ENCODE peak calls at places on chromosomes 7 and 10, in eight cellular contexts. R is MM.1S, M is IMR-90, T is GM23248, L is H1, Y is neural progenitor cell, U is mammary epithelial cell, W is HCT116. P is an unnamed sample. For H4K20me1, the result is how much of the 10 kb centered on the place peaks cover.

GRCh38 chr7:714251-714671 is 12.2 kb upstream of the DNAAF5 start:
- DNase-seq in R (no peak), M (no peak), T (no peak), L (no peak), Y (no peak), U (no peak), W (no peak), P (no peak)

GRCh38 chr7:30596043-30596641 is 1.5 kb downstream of the GARS1 start:
- DNase-seq in R (peak), M (peak), T (peak), L (no peak), Y (peak), U (peak), W (no peak), P (no peak)

GRCh38 chr7:155256761-155257481 is 40.8 kb upstream of the INSIG1 start:
- DNase-seq in R (no peak), M (no peak), T (no peak), L (no peak), Y (no peak), U (no peak), W (no peak), P (no peak)

GRCh38 chr7:84134169-84134568 is 60.4 kb downstream of the SEMA3A start:
- DNase-seq in R (no peak), M (no peak), T (no peak), L (no peak), Y (no peak), U (no peak), W (no peak), P (no peak)

GRCh38 chr7:50450691-50451051 is 521 bp upstream of the FIGNL1 start:
- DNase-seq in R (no peak), M (no peak), T (peak), L (no peak), Y (no peak), U (no peak), W (no peak), P (no peak)

GRCh38 chr10:75261813-75262725 is 26.3 kb upstream of the COMTD1 start:
- DNase-seq in R (no peak), M (peak), T (peak), L (no peak), Y (no peak), U (no peak), W (no peak), P (no peak)

GRCh38 chr7:7732566-7733290 is 14.3 kb upstream of the RPA3 start:
- DNase-seq in R (no peak), M (peak), T (peak), L (no peak), Y (peak), U (peak), W (no peak), P (no peak)

GRCh38 chr10:109282510-109282909 is 640.8 kb downstream of the XPNPEP1 start:
- DNase-seq in R (no peak), M (peak), T (peak), L (no peak), Y (no peak), U (no peak), W (no peak), P (no peak)

GRCh38 chr7:29502133-29502532 is 61.5 kb upstream of the PRR15 start:
- DNase-seq in R (no peak), M (no peak), T (no peak), L (no peak), Y (no peak), U (no peak), W (no peak), P (no peak)

GRCh38 chr7:18499407-18500197 is 4.1 kb downstream of the HDAC9 start:
- DNase-seq in R (no peak), M (no peak), T (peak), L (no peak), Y (no peak), U (no peak), W (no peak), P (no peak)

GRCh38 chr7:150345012-150345411 is 3.6 kb upstream of the RARRES2 start:
- DNase-seq in R (no peak), M (no peak), T (no peak), L (no peak), Y (no peak), U (no peak), W (no peak), P (no peak)

GRCh38 chr7:150947761-150948680 is 30.1 kb downstream of the KCNH2 start:
- DNase-seq in R (no peak), M (no peak), T (no peak), L (no peak), Y (no peak), U (no peak), W (no peak), P (no peak)

GRCh38 chr7:30994206-30995100 is 30.7 kb downstream of the GHRHR start:
- DNase-seq in R (no peak), M (no peak), T (no peak), L (no peak), Y (no peak), U (no peak), W (no peak), P (no peak)

GRCh38 chr7:131649879-131650278 is 93.5 kb upstream of the PODXL start:
- DNase-seq in R (no peak), M (no peak), T (no peak), L (no peak), Y (no peak), U (no peak), W (no peak), P (no peak)

GRCh38 chr7:75055830-75056431 is 17.7 kb downstream of the RCC1L start:
- DNase-seq in R (no peak), M (peak), T (peak), L (no peak), Y (no peak), U (no peak), W (no peak), P (no peak)

GRCh38 chr7:151648429-151648828 is 128.7 kb upstream of the RHEB start:
- DNase-seq in R (no peak), M (peak), T (peak), L (no peak), Y (no peak), U (no peak), W (no peak), P (no peak)

GRCh38 chr10:24822557-24822956 is 98.9 kb upstream of the ARHGAP21 start:
- DNase-seq in R (no peak), M (no peak), T (peak), L (no peak), Y (no peak), U (no peak), W (no peak), P (no peak)

GRCh38 chr7:44608916-44609648 is 2.7 kb downstream of the OGDH start:
- DNase-seq in R (no peak), M (no peak), T (peak), L (no peak), Y (peak), U (no peak), W (no peak), P (no peak)

GRCh38 chr10:110387983-110388681 is 83.4 kb upstream of the SMNDC1 start:
- DNase-seq in R (peak), M (no peak), T (no peak), L (no peak), Y (no peak), U (no peak), W (no peak), P (no peak)

GRCh38 chr10:48691812-48692528 is 7.3 kb downstream of the WDFY4 start:
- DNase-seq in R (no peak), M (no peak), T (no peak), L (no peak), Y (no peak), U (no peak), W (no peak), P (no peak)

GRCh38 chr10:921471-922414 is 9.8 kb downstream of the LARP4B start:
- DNase-seq in R (no peak), M (peak), T (peak), L (no peak), Y (no peak), U (peak), W (no peak), P (no peak)

GRCh38 chr10:132064082-132064755 is 1.5 kb upstream of the JAKMIP3 start:
- DNase-seq in R (no peak), M (no peak), T (no peak), L (no peak), Y (no peak), U (no peak), W (no peak), P (no peak)

GRCh38 chr10:25974897-25975459 is 40.9 kb downstream of the MYO3A start:
- DNase-seq in R (no peak), M (no peak), T (no peak), L (peak), Y (no peak), U (no peak), W (no peak), P (no peak)

GRCh38 chr10:69633673-69634635 is 3.9 kb downstream of the FAM241B start:
- DNase-seq in R (no peak), M (no peak), T (no peak), L (no peak), Y (no peak), U (no peak), W (no peak), P (no peak)

GRCh38 chr7:82760092-82760491 is 316.5 kb upstream of the CACNA2D1 start:
- DNase-seq in R (no peak), M (peak), T (no peak), L (no peak), Y (no peak), U (no peak), W (no peak), P (no peak)

GRCh38 chr10:55174419-55174818 is 373.4 kb upstream of the PCDH15 start:
- DNase-seq in R (no peak), M (no peak), T (no peak), L (no peak), Y (peak), U (no peak), W (no peak), P (no peak)

GRCh38 chr10:120983721-120984120 is 132.6 kb downstream of the WDR11 start:
- DNase-seq in R (no peak), M (no peak), T (no peak), L (no peak), Y (no peak), U (no peak), W (no peak), P (no peak)

GRCh38 chr7:41255716-41256115 is 447.2 kb downstream of the INHBA start:
- DNase-seq in R (no peak), M (no peak), T (peak), L (no peak), Y (no peak), U (no peak), W (no peak), P (no peak)

GRCh38 chr7:47967123-47967522 is 12.3 kb downstream of the HUS1 start:
- DNase-seq in R (no peak), M (no peak), T (no peak), L (no peak), Y (no peak), U (no peak), W (no peak), P (no peak)

GRCh38 chr10:29430101-29430500 is 141.2 kb downstream of the LYZL1 start:
- DNase-seq in R (no peak), M (peak), T (peak), L (no peak), Y (no peak), U (no peak), W (no peak), P (no peak)

DNA sequence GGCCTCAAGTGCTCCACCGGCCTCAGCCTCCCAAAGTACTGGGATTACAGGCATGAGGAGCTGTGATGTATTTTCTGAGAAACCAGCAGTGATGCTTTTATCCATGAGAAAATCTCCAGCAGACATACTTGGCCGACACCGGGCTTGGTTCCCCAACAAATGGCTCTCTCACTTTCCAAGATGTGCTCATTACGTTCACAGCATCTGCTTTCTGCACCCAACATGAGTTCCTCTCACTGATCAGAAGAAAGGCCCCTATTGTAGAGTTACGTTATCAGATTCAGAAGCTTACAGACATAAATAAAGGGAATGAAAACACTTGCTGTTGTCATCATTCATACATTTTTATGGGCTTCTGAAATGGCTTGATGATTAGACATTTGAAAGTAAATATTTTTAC is 95.0 kb downstream of the CALD1 start:
- DNase-seq in R (no peak), M (no peak), T (no peak), L (no peak), Y (no peak), U (no peak), W (no peak), P (no peak)
- H4K20me1 ChIP-seq in R (under half), M (half or more), T (under half), L (under half), Y (under half), U (under half), W (under half), P (under half)

DNA sequence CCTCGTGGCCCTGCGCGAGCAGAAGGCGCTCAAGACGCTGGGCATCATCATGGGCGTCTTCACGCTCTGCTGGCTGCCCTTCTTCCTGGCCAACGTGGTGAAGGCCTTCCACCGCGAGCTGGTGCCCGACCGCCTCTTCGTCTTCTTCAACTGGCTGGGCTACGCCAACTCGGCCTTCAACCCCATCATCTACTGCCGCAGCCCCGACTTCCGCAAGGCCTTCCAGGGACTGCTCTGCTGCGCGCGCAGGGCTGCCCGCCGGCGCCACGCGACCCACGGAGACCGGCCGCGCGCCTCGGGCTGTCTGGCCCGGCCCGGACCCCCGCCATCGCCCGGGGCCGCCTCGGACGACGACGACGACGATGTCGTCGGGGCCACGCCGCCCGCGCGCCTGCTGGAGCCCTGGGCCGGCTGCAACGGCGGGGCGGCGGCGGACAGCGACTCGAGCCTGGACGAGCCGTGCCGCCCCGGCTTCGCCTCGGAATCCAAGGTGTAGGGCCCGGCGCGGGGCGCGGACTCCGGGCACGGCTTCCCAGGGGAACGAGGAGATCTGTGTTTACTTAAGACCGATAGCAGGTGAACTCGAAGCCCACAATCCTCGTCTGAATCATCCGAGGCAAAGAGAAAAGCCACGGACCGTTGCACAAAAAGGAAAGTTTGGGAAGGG is 1.5 kb downstream of the ADRB1 start:
- DNase-seq in R (no peak), M (no peak), T (peak), L (no peak), Y (peak), U (no peak), W (no peak), P (no peak)
- H3K9ac ChIP-seq in R (no peak), M (no peak), T (no peak), L (no peak), Y (no peak), U (no peak), W (no peak), P (no peak)

DNA sequence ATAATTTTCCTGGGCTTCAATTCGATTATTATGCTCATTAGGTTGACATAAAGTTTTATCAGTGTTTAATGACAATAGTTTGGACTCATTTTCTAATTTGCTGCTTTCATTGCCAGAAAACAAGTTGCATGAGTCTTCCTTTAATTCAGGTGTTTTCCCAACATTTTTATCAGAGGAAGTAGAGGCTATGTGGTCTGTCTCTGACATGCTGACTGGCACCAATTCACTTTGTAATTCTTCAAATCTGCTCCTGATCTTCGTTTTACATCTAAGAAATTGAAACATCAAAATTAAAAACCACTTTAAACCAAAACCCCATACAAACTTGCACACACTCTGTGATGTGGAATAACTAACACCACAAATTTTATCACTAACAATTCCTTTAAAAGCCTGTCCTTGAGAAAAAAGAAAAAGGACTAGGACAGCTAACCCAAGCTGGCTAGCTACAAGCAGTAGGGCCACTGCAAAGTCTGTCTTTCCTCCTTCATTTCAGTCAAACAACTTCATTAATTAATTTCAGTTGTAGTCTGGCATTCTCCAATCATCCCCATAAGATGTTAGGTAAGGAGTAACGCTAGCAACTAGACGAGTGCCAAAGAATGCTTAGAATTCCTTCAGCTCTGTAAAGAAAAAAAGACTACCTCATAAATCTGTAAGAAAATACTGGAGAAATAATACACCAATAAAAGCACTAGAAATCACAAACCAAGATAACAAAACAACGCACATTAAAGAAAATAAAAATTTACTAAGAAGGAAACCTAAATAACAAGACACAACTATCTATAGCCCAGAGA is 10.7 kb downstream of the CCDC186 start:
- DNase-seq in R (no peak), M (no peak), T (peak), L (no peak), Y (no peak), U (no peak), W (no peak), P (no peak)
- H4K20me1 ChIP-seq in R (under half), M (under half), T (under half), L (under half), Y (under half), U (under half), W (under half), P (under half)

DNA sequence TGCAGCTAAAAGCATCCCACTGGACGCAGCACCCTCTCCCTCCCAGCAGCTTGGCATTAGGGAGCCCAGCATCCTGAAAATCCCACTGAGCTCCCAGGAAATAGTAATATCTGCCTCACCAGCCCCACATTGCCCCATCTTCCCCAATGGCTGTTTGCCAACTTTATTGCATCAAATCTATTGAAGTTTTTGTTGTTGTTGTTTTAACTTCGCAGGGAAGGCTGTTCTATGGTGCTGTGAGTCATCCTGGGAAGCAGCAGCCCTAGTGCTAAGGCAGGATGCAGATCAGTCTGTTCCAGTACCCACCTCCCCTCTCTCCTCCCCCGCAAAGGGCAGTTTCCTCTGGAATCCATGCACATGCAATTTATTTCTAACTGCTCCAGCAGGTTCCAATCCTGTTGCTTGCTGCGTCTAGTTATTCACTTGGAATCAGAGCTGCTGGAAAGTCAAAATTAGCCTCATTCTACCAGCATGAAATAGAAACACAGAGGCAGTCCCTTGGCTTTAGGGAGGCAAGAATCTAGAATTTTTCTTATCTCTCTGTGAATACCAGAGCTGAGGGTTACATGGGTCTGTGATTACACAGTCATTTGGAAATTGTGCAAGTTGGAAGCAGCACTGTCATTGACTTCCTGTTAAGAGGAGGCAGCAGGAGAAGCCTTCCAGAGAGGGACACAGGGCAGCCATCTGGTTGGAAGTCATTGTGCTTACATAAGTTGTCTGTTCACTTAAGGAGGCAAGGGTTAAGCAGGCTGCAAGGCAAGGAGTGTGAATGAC is 115.9 kb upstream of the CACUL1 start:
- DNase-seq in R (no peak), M (peak), T (peak), L (no peak), Y (peak), U (peak), W (no peak), P (peak)
- H3K9ac ChIP-seq in R (no peak), M (no peak), T (no peak), L (no peak), Y (no peak), U (peak), W (no peak), P (no peak)

GRCh38 chr7:27092753-27093097 is 3.1 kb downstream of the HOXA1 start:
- DNase-seq in R (no peak), M (no peak), T (no peak), L (no peak), Y (no peak), U (no peak), W (no peak), P (no peak)
- H4K20me1 ChIP-seq in R (under half), M (under half), T (under half), L (under half), Y (half or more), U (under half), W (under half), P (under half)